ENCODE peak calls at places on chromosomes 6 and 20, in ten cellular contexts. One of them, this sample, is unnamed.

GRCh38 chr20:6533828-6534388 is 233.6 kb upstream of the BMP2 start:
- DNase-seq in testis: no peak
- DNase-seq in A549: no peak
- DNase-seq in suprapubic skin: no peak
- DNase-seq in IMR-90: peak
- DNase-seq in adrenal gland: no peak
- DNase-seq in transverse colon: no peak
- DNase-seq in uterus: no peak
- DNase-seq in breast epithelium: no peak
- DNase-seq in heart left ventricle: no peak
- DNase-seq in this sample: no peak

GRCh38 chr6:116277124-116277523 is 2.6 kb downstream of the TSPYL1 start:
- DNase-seq in testis: no peak
- DNase-seq in A549: no peak
- DNase-seq in suprapubic skin: no peak
- DNase-seq in IMR-90: no peak
- DNase-seq in adrenal gland: no peak
- DNase-seq in transverse colon: no peak
- DNase-seq in uterus: no peak
- DNase-seq in breast epithelium: no peak
- DNase-seq in heart left ventricle: no peak
- DNase-seq in this sample: no peak

GRCh38 chr20:25750765-25751696 is 54.4 kb upstream of the ZNF337 start:
- DNase-seq in testis: peak
- DNase-seq in A549: peak
- DNase-seq in suprapubic skin: no peak
- DNase-seq in IMR-90: peak
- DNase-seq in adrenal gland: peak
- DNase-seq in transverse colon: peak
- DNase-seq in uterus: peak
- DNase-seq in breast epithelium: no peak
- DNase-seq in heart left ventricle: peak
- DNase-seq in this sample: peak

GRCh38 chr6:1604991-1605821 is 4.5 kb upstream of the FOXC1 start:
- DNase-seq in testis: no peak
- DNase-seq in A549: no peak
- DNase-seq in suprapubic skin: no peak
- DNase-seq in IMR-90: no peak
- DNase-seq in adrenal gland: no peak
- DNase-seq in transverse colon: no peak
- DNase-seq in uterus: no peak
- DNase-seq in breast epithelium: no peak
- DNase-seq in heart left ventricle: no peak
- DNase-seq in this sample: peak

GRCh38 chr6:143698329-143698728 is 20.6 kb downstream of the PHACTR2 start:
- DNase-seq in testis: no peak
- DNase-seq in A549: no peak
- DNase-seq in suprapubic skin: no peak
- DNase-seq in IMR-90: no peak
- DNase-seq in adrenal gland: no peak
- DNase-seq in transverse colon: no peak
- DNase-seq in uterus: no peak
- DNase-seq in breast epithelium: no peak
- DNase-seq in heart left ventricle: no peak
- DNase-seq in this sample: no peak

GRCh38 chr6:170316071-170316470 is 9.5 kb downstream of the FAM120B start:
- DNase-seq in testis: no peak
- DNase-seq in A549: no peak
- DNase-seq in suprapubic skin: no peak
- DNase-seq in IMR-90: peak
- DNase-seq in adrenal gland: no peak
- DNase-seq in transverse colon: no peak
- DNase-seq in uterus: no peak
- DNase-seq in breast epithelium: no peak
- DNase-seq in heart left ventricle: no peak
- DNase-seq in this sample: no peak

GRCh38 chr6:102895683-102896082 is 1502.2 kb downstream of the GRIK2 start:
- DNase-seq in testis: no peak
- DNase-seq in A549: no peak
- DNase-seq in suprapubic skin: no peak
- DNase-seq in IMR-90: no peak
- DNase-seq in adrenal gland: no peak
- DNase-seq in transverse colon: no peak
- DNase-seq in uterus: no peak
- DNase-seq in breast epithelium: no peak
- DNase-seq in heart left ventricle: no peak
- DNase-seq in this sample: no peak

GRCh38 chr20:845967-846893 is 12.7 kb downstream of the FAM110A start:
- DNase-seq in testis: no peak
- DNase-seq in A549: no peak
- DNase-seq in suprapubic skin: no peak
- DNase-seq in IMR-90: no peak
- DNase-seq in adrenal gland: peak
- DNase-seq in transverse colon: no peak
- DNase-seq in uterus: no peak
- DNase-seq in breast epithelium: no peak
- DNase-seq in heart left ventricle: no peak
- DNase-seq in this sample: no peak

GRCh38 chr6:164897523-164898094 is 411.8 kb downstream of the C6orf118 start:
- DNase-seq in testis: no peak
- DNase-seq in A549: no peak
- DNase-seq in suprapubic skin: no peak
- DNase-seq in IMR-90: no peak
- DNase-seq in adrenal gland: no peak
- DNase-seq in transverse colon: no peak
- DNase-seq in uterus: no peak
- DNase-seq in breast epithelium: no peak
- DNase-seq in heart left ventricle: no peak
- DNase-seq in this sample: no peak

GRCh38 chr20:24328901-24329300 is 140.5 kb upstream of the SYNDIG1 start:
- DNase-seq in testis: no peak
- DNase-seq in A549: no peak
- DNase-seq in suprapubic skin: no peak
- DNase-seq in IMR-90: no peak
- DNase-seq in adrenal gland: no peak
- DNase-seq in transverse colon: no peak
- DNase-seq in uterus: no peak
- DNase-seq in breast epithelium: no peak
- DNase-seq in heart left ventricle: no peak
- DNase-seq in this sample: no peak

GRCh38 chr6:19180348-19181073 is 656.7 kb upstream of the ID4 start:
- DNase-seq in testis: peak
- DNase-seq in A549: no peak
- DNase-seq in suprapubic skin: peak
- DNase-seq in IMR-90: no peak
- DNase-seq in adrenal gland: peak
- DNase-seq in transverse colon: peak
- DNase-seq in uterus: peak
- DNase-seq in breast epithelium: peak
- DNase-seq in heart left ventricle: peak
- DNase-seq in this sample: peak

DNA sequence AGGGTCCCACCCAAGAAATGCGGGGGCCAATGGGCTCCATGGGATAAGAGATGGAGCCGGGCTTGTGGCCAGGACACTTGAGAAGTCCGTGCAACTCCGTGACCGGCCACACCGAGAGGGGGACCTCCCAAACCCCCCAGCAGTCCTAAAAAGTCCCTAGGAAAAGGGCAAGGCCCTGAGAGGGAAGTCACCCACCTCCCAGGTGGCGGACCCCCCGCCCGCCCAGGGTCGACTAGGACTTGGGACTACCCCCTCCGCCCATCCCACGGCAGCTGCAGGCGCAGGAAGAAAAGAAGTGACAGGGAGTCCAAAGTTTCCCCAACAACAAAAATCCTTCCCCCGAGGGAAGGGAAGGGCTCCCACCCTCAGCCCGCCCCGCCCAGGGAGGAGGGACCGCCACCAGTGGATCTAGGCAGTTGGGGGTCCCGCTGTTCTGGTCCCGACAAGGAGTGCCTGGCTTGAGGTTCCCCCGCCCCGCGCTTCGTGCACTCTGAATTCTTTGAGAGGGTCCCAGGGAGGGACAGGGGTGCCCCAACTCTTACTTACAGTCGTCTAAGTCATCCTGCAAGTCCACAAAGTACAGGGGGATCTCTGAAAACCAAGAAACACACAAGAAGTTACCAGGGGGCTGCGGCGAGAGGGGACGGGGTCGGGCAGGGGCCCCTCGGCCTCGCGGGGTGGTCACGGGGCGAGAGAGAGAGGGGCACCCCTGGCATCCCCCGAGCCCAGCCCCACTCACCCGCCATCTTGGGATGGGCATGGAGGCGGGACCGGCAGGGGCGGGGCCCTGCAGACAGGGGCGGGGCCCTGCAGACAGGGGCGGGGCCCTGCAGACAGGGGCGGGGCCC is 611 bp upstream of the RAB22A start:
- DNase-seq in testis: peak
- DNase-seq in A549: peak
- DNase-seq in suprapubic skin: peak
- DNase-seq in IMR-90: peak
- DNase-seq in adrenal gland: peak
- DNase-seq in transverse colon: peak
- DNase-seq in uterus: peak
- DNase-seq in breast epithelium: peak
- DNase-seq in heart left ventricle: peak
- DNase-seq in this sample: peak
- TF ChIP-seq POLR2A in testis: no peak
- TF ChIP-seq POLR2A in A549: peak
- TF ChIP-seq POLR2A in suprapubic skin: no peak
- TF ChIP-seq POLR2A in IMR-90: no peak
- TF ChIP-seq POLR2A in adrenal gland: no peak
- TF ChIP-seq POLR2A in transverse colon: peak
- TF ChIP-seq POLR2A in uterus: no peak
- TF ChIP-seq POLR2A in breast epithelium: no peak
- TF ChIP-seq POLR2A in heart left ventricle: no peak
- TF ChIP-seq POLR2A in this sample: peak

GRCh38 chr6:5522147-5522546 is 260.8 kb downstream of the FARS2 start:
- DNase-seq in testis: no peak
- DNase-seq in A549: no peak
- DNase-seq in suprapubic skin: no peak
- DNase-seq in IMR-90: no peak
- DNase-seq in adrenal gland: no peak
- DNase-seq in transverse colon: no peak
- DNase-seq in uterus: no peak
- DNase-seq in breast epithelium: no peak
- DNase-seq in heart left ventricle: no peak
- DNase-seq in this sample: no peak

GRCh38 chr6:5520796-5521195 is 259.5 kb downstream of the FARS2 start:
- DNase-seq in testis: no peak
- DNase-seq in A549: no peak
- DNase-seq in suprapubic skin: no peak
- DNase-seq in IMR-90: no peak
- DNase-seq in adrenal gland: no peak
- DNase-seq in transverse colon: no peak
- DNase-seq in uterus: no peak
- DNase-seq in breast epithelium: no peak
- DNase-seq in heart left ventricle: no peak
- DNase-seq in this sample: no peak

GRCh38 chr6:5521322-5521721 is 260.0 kb downstream of the FARS2 start:
- DNase-seq in testis: no peak
- DNase-seq in A549: no peak
- DNase-seq in suprapubic skin: no peak
- DNase-seq in IMR-90: no peak
- DNase-seq in adrenal gland: no peak
- DNase-seq in transverse colon: no peak
- DNase-seq in uterus: no peak
- DNase-seq in breast epithelium: no peak
- DNase-seq in heart left ventricle: no peak
- DNase-seq in this sample: no peak

GRCh38 chr6:5529015-5529414 is 267.7 kb downstream of the FARS2 start:
- DNase-seq in testis: no peak
- DNase-seq in A549: no peak
- DNase-seq in suprapubic skin: no peak
- DNase-seq in IMR-90: peak
- DNase-seq in adrenal gland: no peak
- DNase-seq in transverse colon: no peak
- DNase-seq in uterus: no peak
- DNase-seq in breast epithelium: no peak
- DNase-seq in heart left ventricle: no peak
- DNase-seq in this sample: no peak

DNA sequence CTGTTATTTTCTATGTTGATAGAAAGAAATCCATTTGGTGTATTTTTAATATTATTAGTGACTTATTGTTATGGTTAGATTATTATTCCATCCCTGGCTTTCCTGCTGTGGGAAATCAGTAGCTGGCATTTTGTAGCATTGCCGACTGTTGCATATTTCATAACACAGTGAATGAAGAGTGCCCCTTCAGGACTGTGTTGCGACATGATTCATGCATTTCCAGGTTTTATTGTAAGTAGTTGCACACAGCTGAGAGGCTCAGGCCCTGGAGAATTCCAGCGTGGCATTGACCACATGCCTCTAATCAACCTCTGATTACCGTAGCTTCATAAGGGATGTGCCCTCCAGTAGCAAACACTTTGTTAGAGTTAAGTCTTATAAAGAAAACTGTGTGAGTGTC is 263.9 kb downstream of the FARS2 start:
- DNase-seq in testis: no peak
- DNase-seq in A549: no peak
- DNase-seq in suprapubic skin: no peak
- DNase-seq in IMR-90: peak
- DNase-seq in adrenal gland: no peak
- DNase-seq in transverse colon: no peak
- DNase-seq in uterus: no peak
- DNase-seq in breast epithelium: no peak
- DNase-seq in heart left ventricle: no peak
- DNase-seq in this sample: no peak
- TF ChIP-seq CTCF in testis: no peak
- TF ChIP-seq CTCF in A549: no peak
- TF ChIP-seq CTCF in suprapubic skin: no peak
- TF ChIP-seq CTCF in IMR-90: no peak
- TF ChIP-seq CTCF in adrenal gland: no peak
- TF ChIP-seq CTCF in transverse colon: no peak
- TF ChIP-seq CTCF in uterus: no peak
- TF ChIP-seq CTCF in breast epithelium: no peak
- TF ChIP-seq CTCF in heart left ventricle: no peak
- TF ChIP-seq CTCF in this sample: no peak

GRCh38 chr6:33200234-33201146 is at the start of the genes RXRB and SLC39A7:
- DNase-seq in testis: peak
- DNase-seq in A549: peak
- DNase-seq in suprapubic skin: peak
- DNase-seq in IMR-90: peak
- DNase-seq in adrenal gland: peak
- DNase-seq in transverse colon: peak
- DNase-seq in uterus: peak
- DNase-seq in breast epithelium: peak
- DNase-seq in heart left ventricle: peak
- DNase-seq in this sample: peak
- TF ChIP-seq POLR2A in testis: no peak
- TF ChIP-seq POLR2A in A549: peak
- TF ChIP-seq POLR2A in suprapubic skin: peak
- TF ChIP-seq POLR2A in IMR-90: peak
- TF ChIP-seq POLR2A in adrenal gland: peak
- TF ChIP-seq POLR2A in transverse colon: peak
- TF ChIP-seq POLR2A in uterus: peak
- TF ChIP-seq POLR2A in breast epithelium: peak
- TF ChIP-seq POLR2A in heart left ventricle: peak
- TF ChIP-seq POLR2A in this sample: peak

GRCh38 chr6:105573138-105573537 is 170.3 kb upstream of the PREP start:
- DNase-seq in testis: no peak
- DNase-seq in A549: no peak
- DNase-seq in suprapubic skin: no peak
- DNase-seq in IMR-90: no peak
- DNase-seq in adrenal gland: no peak
- DNase-seq in transverse colon: no peak
- DNase-seq in uterus: no peak
- DNase-seq in breast epithelium: no peak
- DNase-seq in heart left ventricle: no peak
- DNase-seq in this sample: no peak
- TF ChIP-seq CTCF in testis: no peak
- TF ChIP-seq CTCF in A549: no peak
- TF ChIP-seq CTCF in suprapubic skin: no peak
- TF ChIP-seq CTCF in IMR-90: no peak
- TF ChIP-seq CTCF in adrenal gland: no peak
- TF ChIP-seq CTCF in transverse colon: no peak
- TF ChIP-seq CTCF in uterus: no peak
- TF ChIP-seq CTCF in breast epithelium: no peak
- TF ChIP-seq CTCF in heart left ventricle: no peak
- TF ChIP-seq CTCF in this sample: no peak

This sample was measured in body of pancreas.